ENCODE peak calls at places on chromosome 6, in seven cellular contexts. One of them, this sample, is unnamed.

GRCh38 chr6:133502451-133503259 is 261.5 kb downstream of the EYA4 start:
- DNase-seq in WTC11: no peak
- DNase-seq in effector CD4-positive, alpha-beta T cell: no peak
- DNase-seq in B cell: no peak
- DNase-seq in HTR-8/SVneo: peak
- DNase-seq in Karpas-422: no peak
- DNase-seq in amygdala: no peak
- DNase-seq in this sample: no peak

GRCh38 chr6:144443157-144443556 is 158.0 kb downstream of the UTRN start:
- DNase-seq in HTR-8/SVneo: no peak
- DNase-seq in amygdala: no peak
- DNase-seq in effector CD4-positive, alpha-beta T cell: no peak
- DNase-seq in Karpas-422: no peak
- DNase-seq in B cell: no peak
- DNase-seq in WTC11: no peak
- DNase-seq in this sample: no peak

GRCh38 chr6:24245275-24245674 is 112.6 kb downstream of the DCDC2 start:
- DNase-seq in WTC11: no peak
- DNase-seq in B cell: no peak
- DNase-seq in effector CD4-positive, alpha-beta T cell: no peak
- DNase-seq in HTR-8/SVneo: no peak
- DNase-seq in amygdala: no peak
- DNase-seq in Karpas-422: no peak
- DNase-seq in this sample: no peak

GRCh38 chr6:26351544-26351953 is 13.4 kb upstream of the BTN3A2 start:
- DNase-seq in amygdala: no peak
- DNase-seq in HTR-8/SVneo: peak
- DNase-seq in WTC11: no peak
- DNase-seq in effector CD4-positive, alpha-beta T cell: no peak
- DNase-seq in B cell: no peak
- DNase-seq in Karpas-422: no peak
- DNase-seq in this sample: no peak

GRCh38 chr6:134937426-134937825 is 12.5 kb downstream of the ALDH8A1 start:
- DNase-seq in WTC11: no peak
- DNase-seq in amygdala: no peak
- DNase-seq in HTR-8/SVneo: no peak
- DNase-seq in B cell: no peak
- DNase-seq in Karpas-422: no peak
- DNase-seq in effector CD4-positive, alpha-beta T cell: no peak
- DNase-seq in this sample: no peak

GRCh38 chr6:107115695-107116327 is 496 bp upstream of the BEND3 start:
- DNase-seq in HTR-8/SVneo: peak
- DNase-seq in B cell: peak
- DNase-seq in WTC11: peak
- DNase-seq in amygdala: peak
- DNase-seq in effector CD4-positive, alpha-beta T cell: no peak
- DNase-seq in Karpas-422: peak
- DNase-seq in this sample: peak

GRCh38 chr6:71394001-71394432 is 105.4 kb downstream of the OGFRL1 start:
- DNase-seq in Karpas-422: no peak
- DNase-seq in B cell: no peak
- DNase-seq in amygdala: no peak
- DNase-seq in WTC11: no peak
- DNase-seq in effector CD4-positive, alpha-beta T cell: no peak
- DNase-seq in HTR-8/SVneo: no peak
- DNase-seq in this sample: no peak

GRCh38 chr6:165184192-165184979 is 125.0 kb downstream of the C6orf118 start:
- DNase-seq in effector CD4-positive, alpha-beta T cell: no peak
- DNase-seq in B cell: no peak
- DNase-seq in Karpas-422: no peak
- DNase-seq in HTR-8/SVneo: no peak
- DNase-seq in amygdala: no peak
- DNase-seq in WTC11: no peak
- DNase-seq in this sample: no peak

GRCh38 chr6:14965340-14966102 is 280.3 kb upstream of the JARID2 start:
- DNase-seq in Karpas-422: no peak
- DNase-seq in WTC11: no peak
- DNase-seq in amygdala: no peak
- DNase-seq in effector CD4-positive, alpha-beta T cell: no peak
- DNase-seq in HTR-8/SVneo: no peak
- DNase-seq in B cell: no peak
- DNase-seq in this sample: no peak

GRCh38 chr6:168874637-168875036 is 379.0 kb downstream of the THBS2 start:
- DNase-seq in amygdala: no peak
- DNase-seq in B cell: no peak
- DNase-seq in Karpas-422: no peak
- DNase-seq in WTC11: no peak
- DNase-seq in HTR-8/SVneo: no peak
- DNase-seq in effector CD4-positive, alpha-beta T cell: no peak
- DNase-seq in this sample: no peak

GRCh38 chr6:169789146-169789943 is 37.9 kb downstream of the ERMARD start:
- DNase-seq in B cell: no peak
- DNase-seq in Karpas-422: no peak
- DNase-seq in effector CD4-positive, alpha-beta T cell: no peak
- DNase-seq in amygdala: no peak
- DNase-seq in WTC11: no peak
- DNase-seq in HTR-8/SVneo: no peak
- DNase-seq in this sample: no peak

GRCh38 chr6:163892814-163893561 is 478.5 kb downstream of the QKI start:
- DNase-seq in amygdala: no peak
- DNase-seq in Karpas-422: no peak
- DNase-seq in WTC11: no peak
- DNase-seq in HTR-8/SVneo: no peak
- DNase-seq in effector CD4-positive, alpha-beta T cell: no peak
- DNase-seq in B cell: no peak
- DNase-seq in this sample: no peak